ENCODE peak calls at places on chromosomes 1 and 21, in ten cellular contexts. O is BJ, H is Peyer's patch, Y is cardiac fibroblast, N is kidney epithelial cell, V is GM23338, R is endodermal cell, M is mucosa of descending colon, P is tibial artery, G is AG10803. Q is an unnamed sample.

GRCh38 chr1:37958690-37959089 is 11.8 kb upstream of the INPP5B start:
- DNase-seq in N (peak), R (no peak), V (no peak), Y (peak), P (no peak), M (no peak), O (peak), H (no peak), G (peak), Q (peak)

GRCh38 chr1:119336738-119337315 is 31.8 kb upstream of the HAO2 start:
- DNase-seq in R (no peak), N (no peak), P (no peak), M (no peak), G (peak), O (no peak), H (no peak), Y (peak), V (no peak), Q (no peak)

GRCh38 chr1:226425431-226426031 is 17.6 kb upstream of the PARP1 start:
- DNase-seq in G (no peak), R (no peak), V (no peak), P (no peak), O (no peak), Y (no peak), H (no peak), N (no peak), M (no peak), Q (no peak)

GRCh38 chr1:38804062-38804886 is 55.3 kb downstream of the RRAGC start:
- DNase-seq in R (peak), N (no peak), O (no peak), P (no peak), Y (no peak), G (no peak), V (peak), H (no peak), M (no peak), Q (no peak)

GRCh38 chr1:20095564-20096434 is 23.5 kb downstream of the PLA2G2D start:
- DNase-seq in Y (no peak), R (no peak), M (no peak), N (no peak), H (no peak), O (no peak), G (peak), V (no peak), P (no peak), Q (no peak)

GRCh38 chr1:205770618-205771017 is 4.7 kb downstream of the RAB29 start:
- DNase-seq in G (no peak), O (no peak), H (no peak), R (no peak), N (no peak), P (no peak), V (no peak), Y (no peak), M (no peak), Q (no peak)

GRCh38 chr1:82227696-82228095 is 427.0 kb downstream of the ADGRL2 start:
- DNase-seq in R (no peak), N (no peak), O (no peak), H (no peak), P (peak), V (no peak), G (peak), M (peak), Y (peak), Q (peak)

GRCh38 chr1:28867850-28868249 is 46.5 kb upstream of the EPB41 start:
- DNase-seq in R (no peak), Y (no peak), N (no peak), M (no peak), O (no peak), G (no peak), V (no peak), P (no peak), H (no peak), Q (no peak)

GRCh38 chr1:153598309-153599172 is 14.4 kb downstream of the S100A16 start:
- DNase-seq in G (peak), P (no peak), N (no peak), H (no peak), Y (peak), R (peak), V (peak), M (no peak), O (no peak), Q (peak)

GRCh38 chr1:213934642-213935041 is 53.1 kb upstream of the PROX1 start:
- DNase-seq in M (no peak), H (no peak), N (peak), R (no peak), P (no peak), Y (no peak), G (no peak), O (no peak), V (no peak), Q (peak)

GRCh38 chr1:6833804-6834203 is 48.5 kb downstream of the CAMTA1 start:
- DNase-seq in V (peak), P (no peak), Y (no peak), H (no peak), N (no peak), R (no peak), M (no peak), O (no peak), G (no peak), Q (no peak)

GRCh38 chr21:20720623-20721022 is 277.6 kb upstream of the NCAM2 start:
- DNase-seq in P (no peak), Y (peak), N (no peak), V (no peak), M (no peak), O (no peak), H (no peak), G (no peak), R (no peak), Q (peak)

GRCh38 chr1:179016694-179017382 is 8.9 kb upstream of the FAM20B start:
- DNase-seq in V (no peak), Y (peak), H (peak), O (peak), M (peak), N (peak), R (no peak), P (peak), G (peak), Q (peak)

GRCh38 chr1:88133991-88134390 is 550.1 kb upstream of the PKN2 start:
- DNase-seq in R (no peak), N (no peak), V (no peak), O (no peak), P (no peak), Y (no peak), H (no peak), M (no peak), G (no peak), Q (no peak)

GRCh38 chr1:198681247-198681646 is 42.4 kb downstream of the PTPRC start:
- DNase-seq in V (no peak), N (no peak), O (no peak), M (no peak), P (no peak), Y (no peak), R (no peak), H (no peak), G (no peak), Q (peak)

GRCh38 chr1:231057410-231057809 is 17.4 kb upstream of the FAM89A start:
- DNase-seq in V (no peak), O (no peak), R (no peak), G (no peak), M (no peak), N (no peak), P (no peak), H (no peak), Y (no peak), Q (no peak)

GRCh38 chr1:33137800-33138199 is 44.0 kb downstream of the TRIM62 start:
- DNase-seq in Y (peak), O (no peak), H (peak), N (no peak), R (peak), P (no peak), V (peak), M (peak), G (no peak), Q (no peak)

GRCh38 chr1:76944942-76945341 is 77.7 kb downstream of the ST6GALNAC5 start:
- DNase-seq in M (no peak), P (no peak), O (no peak), V (no peak), N (no peak), G (no peak), Y (peak), H (no peak), R (no peak), Q (peak)

GRCh38 chr1:47841356-47841755 is 155.8 kb downstream of the TRABD2B start:
- DNase-seq in O (no peak), N (no peak), M (no peak), Y (no peak), P (no peak), H (no peak), R (peak), G (no peak), V (no peak), Q (no peak)

GRCh38 chr1:220043646-220044045 is 2.7 kb downstream of the EPRS1 start:
- DNase-seq in V (no peak), G (no peak), N (no peak), P (no peak), R (no peak), H (no peak), M (no peak), Y (no peak), O (no peak), Q (no peak)

GRCh38 chr1:160672789-160673695 is 26.2 kb upstream of the SLAMF1 start:
- DNase-seq in V (peak), H (no peak), G (no peak), R (peak), O (no peak), Y (no peak), P (no peak), N (no peak), M (no peak), Q (no peak)

GRCh38 chr1:26960625-26960966 is 328 bp upstream of the KDF1 start:
- DNase-seq in O (no peak), V (no peak), P (no peak), Y (no peak), N (no peak), M (no peak), G (no peak), H (no peak), R (no peak), Q (no peak)

GRCh38 chr1:173506437-173506836 is 29.3 kb downstream of the PRDX6 start:
- DNase-seq in O (no peak), V (peak), N (no peak), P (no peak), H (peak), M (peak), Y (no peak), R (peak), G (no peak), Q (no peak)

GRCh38 chr1:118716775-118717174 is 271.4 kb downstream of the TBX15 start:
- DNase-seq in H (no peak), V (peak), G (peak), N (no peak), Y (peak), P (no peak), M (no peak), R (no peak), O (no peak), Q (no peak)

GRCh38 chr1:161088587-161089110 is 709 bp downstream of the NECTIN4 start:
- DNase-seq in O (no peak), R (peak), H (no peak), V (no peak), N (no peak), P (no peak), G (peak), Y (peak), M (no peak), Q (peak)

DNA sequence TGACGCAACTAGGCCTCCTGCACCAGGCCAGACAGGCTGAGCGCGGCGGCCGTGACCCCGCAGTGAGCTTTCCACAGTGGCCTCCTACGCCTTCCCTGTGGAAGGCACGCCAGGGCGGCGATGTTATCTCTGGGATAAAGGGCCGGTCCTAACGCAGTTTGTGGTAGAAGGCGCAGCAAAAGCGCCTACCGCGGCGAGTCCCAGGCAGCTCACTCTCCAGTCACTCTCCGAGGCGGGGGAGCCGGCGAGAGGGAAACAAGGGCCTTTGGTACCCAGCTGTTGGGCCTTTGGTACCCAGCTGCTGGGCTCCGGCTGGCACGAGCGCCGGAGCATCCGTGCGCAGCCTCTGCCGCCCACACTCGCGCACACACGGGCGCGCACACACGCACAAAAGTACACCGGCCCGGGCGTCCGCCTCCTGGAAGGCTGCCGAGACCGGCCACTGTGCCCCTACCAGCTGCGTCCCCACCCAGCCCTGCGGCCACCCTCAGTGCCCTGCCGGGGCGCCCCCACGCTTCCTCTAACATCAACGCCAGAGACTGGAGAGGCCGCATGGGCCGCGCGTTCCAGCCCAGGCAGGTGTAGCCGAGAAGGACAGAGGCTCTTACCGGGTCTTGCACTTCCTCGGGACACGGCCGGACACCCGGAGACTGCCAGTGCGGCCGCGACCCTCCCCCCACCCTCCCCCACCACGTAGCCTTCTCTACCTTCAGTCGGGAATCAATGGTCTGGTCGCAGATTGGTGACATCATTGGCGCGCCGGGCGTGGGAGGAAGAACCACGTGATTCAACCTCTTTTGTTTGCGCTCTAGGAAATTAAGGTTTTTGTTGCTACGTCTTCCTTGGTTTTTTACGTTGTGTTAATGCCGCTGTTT is 19.5 kb upstream of the ADAR start:
- DNase-seq in N (peak), R (peak), Y (peak), V (peak), O (no peak), G (peak), M (peak), P (peak), H (peak), Q (peak)
- TF ChIP-seq CTCF in N (no peak), R (no peak), Y (no peak), V (no peak), O (no peak), G (no peak), M (no peak), P (no peak), H (no peak), Q (peak)

GRCh38 chr21:39656209-39656608 is 43.5 kb downstream of the B3GALT5 start:
- DNase-seq in M (no peak), V (no peak), Y (no peak), P (no peak), G (no peak), R (no peak), N (no peak), O (no peak), H (no peak), Q (no peak)
- H3K4me3 ChIP-seq in M (no peak), V (no peak), Y (no peak), P (no peak), G (no peak), R (no peak), N (no peak), O (no peak), H (no peak), Q (no peak)

GRCh38 chr1:207876129-207876528 is 34.8 kb downstream of the CD34 start:
- DNase-seq in Y (no peak), G (no peak), O (no peak), V (peak), H (no peak), R (peak), N (no peak), M (no peak), P (no peak), Q (no peak)
- TF ChIP-seq CTCF in Y (no peak), G (peak), O (peak), V (peak), H (no peak), R (peak), N (no peak), M (no peak), P (no peak), Q (peak)

GRCh38 chr1:168897249-168897648 is 168.2 kb upstream of the DPT start:
- DNase-seq in R (no peak), O (no peak), N (no peak), M (no peak), P (no peak), H (no peak), G (no peak), V (no peak), Y (no peak), Q (no peak)

GRCh38 chr1:168894397-168894796 is 165.4 kb upstream of the DPT start:
- DNase-seq in N (no peak), G (no peak), P (no peak), H (no peak), M (no peak), Y (no peak), R (no peak), V (no peak), O (no peak), Q (no peak)

GRCh38 chr1:168892945-168893344 is 163.9 kb upstream of the DPT start:
- DNase-seq in P (no peak), V (no peak), R (no peak), H (no peak), N (no peak), Y (peak), M (no peak), O (no peak), G (no peak), Q (no peak)

GRCh38 chr1:168888418-168888817 is 159.4 kb upstream of the DPT start:
- DNase-seq in P (no peak), H (no peak), N (no peak), M (no peak), V (no peak), R (no peak), G (no peak), Y (no peak), O (no peak), Q (no peak)

DNA sequence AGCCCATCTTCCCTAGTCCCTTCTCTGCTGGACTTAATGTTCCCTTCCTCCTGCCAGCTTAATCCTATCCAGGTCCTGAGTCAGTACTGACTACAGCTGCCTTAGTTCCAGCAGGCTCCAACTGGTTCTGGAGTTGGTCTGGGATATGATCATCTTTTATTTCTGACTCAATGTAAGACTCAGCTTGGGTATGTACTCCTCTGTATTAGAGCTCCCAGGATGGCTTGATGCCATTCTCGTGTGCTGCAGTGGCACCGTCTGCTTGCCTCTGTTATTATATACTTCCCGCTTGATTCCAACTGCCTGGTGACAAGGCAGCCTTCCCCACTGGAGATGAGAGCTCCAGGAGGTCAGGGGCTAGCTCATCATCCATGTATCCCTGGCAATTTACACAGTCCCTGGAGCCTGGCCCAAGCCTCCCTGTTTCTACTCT is 164.4 kb upstream of the DPT start:
- DNase-seq in O (no peak), M (no peak), H (no peak), R (no peak), V (no peak), P (peak), G (no peak), Y (peak), N (no peak), Q (no peak)
- H3K4me3 ChIP-seq in O (no peak), M (no peak), H (no peak), R (no peak), V (no peak), P (no peak), G (no peak), Y (no peak), N (no peak), Q (no peak)